ENCODE peak calls at places on chromosomes 12 and 14, in nine cellular contexts. Y is ascending aorta, U is foreskin fibroblast, Z is A549, E is left ventricle myocardium inferior, F is RWPE2, L is fibroblast of mammary gland, V is stomach, H is astrocyte of the cerebellum. P is an unnamed sample.

GRCh38 chr14:75273272-75274044 is 5.2 kb upstream of the FOS start:
- DNase-seq in L (peak), H (no peak), V (no peak), Y (no peak), U (peak), F (no peak), E (no peak), Z (no peak), P (no peak)

GRCh38 chr12:48107252-48107613 is 1.4 kb upstream of the SENP1 start:
- DNase-seq in E (no peak), H (no peak), U (no peak), Z (no peak), Y (no peak), F (no peak), L (no peak), V (no peak), P (no peak)

GRCh38 chr14:91246051-91246852 is 1.7 kb upstream of the GPR68 start:
- DNase-seq in U (no peak), L (no peak), E (no peak), Z (no peak), H (no peak), F (no peak), Y (no peak), V (no peak), P (no peak)

GRCh38 chr14:87944987-87945604 is 47.9 kb downstream of the GALC start:
- DNase-seq in L (peak), Z (no peak), Y (no peak), F (no peak), V (no peak), U (peak), H (peak), E (no peak), P (peak)

GRCh38 chr12:94807951-94808350 is 157.6 kb upstream of the TMCC3 start:
- DNase-seq in U (no peak), Z (no peak), Y (no peak), H (no peak), E (no peak), V (no peak), L (no peak), F (no peak), P (no peak)

GRCh38 chr14:92600318-92601053 is 86.9 kb downstream of the RIN3 start:
- DNase-seq in H (no peak), L (peak), E (no peak), Y (no peak), F (no peak), V (no peak), Z (peak), U (peak), P (peak)

GRCh38 chr12:19440019-19440858 is 947 bp downstream of the AEBP2 start:
- DNase-seq in Z (peak), Y (no peak), V (peak), U (peak), H (no peak), E (peak), L (peak), F (no peak), P (no peak)

GRCh38 chr12:122558721-122559641 is 31.9 kb downstream of the KNTC1 start:
- DNase-seq in E (no peak), U (no peak), F (no peak), L (no peak), Y (no peak), Z (no peak), V (no peak), H (no peak), P (no peak)

GRCh38 chr12:131950182-131950913 is 606 bp downstream of the EP400 start:
- DNase-seq in Y (no peak), H (no peak), L (no peak), U (no peak), V (peak), F (no peak), Z (no peak), E (peak), P (no peak)

GRCh38 chr12:42798811-42799438 is 209.4 kb upstream of the PRICKLE1 start:
- DNase-seq in Y (no peak), F (no peak), U (peak), L (peak), E (no peak), Z (no peak), H (peak), V (no peak), P (no peak)

GRCh38 chr12:118274066-118274465 is 98.6 kb downstream of the TAOK3 start:
- DNase-seq in L (no peak), Z (no peak), U (no peak), V (no peak), Y (no peak), F (no peak), E (no peak), H (no peak), P (no peak)

GRCh38 chr12:25644964-25645363 is 91.9 kb upstream of the LMNTD1 start:
- DNase-seq in Z (no peak), Y (no peak), U (peak), E (no peak), H (no peak), F (no peak), V (no peak), L (peak), P (no peak)

GRCh38 chr12:109879332-109880048 is 851 bp downstream of the GLTP start:
- DNase-seq in H (no peak), E (no peak), Y (no peak), L (peak), F (no peak), U (no peak), Z (no peak), V (no peak), P (no peak)

GRCh38 chr12:51970904-51971646 is 19.6 kb downstream of the ACVR1B start:
- DNase-seq in H (peak), U (no peak), V (no peak), E (no peak), F (no peak), L (peak), Z (peak), Y (no peak), P (no peak)

DNA sequence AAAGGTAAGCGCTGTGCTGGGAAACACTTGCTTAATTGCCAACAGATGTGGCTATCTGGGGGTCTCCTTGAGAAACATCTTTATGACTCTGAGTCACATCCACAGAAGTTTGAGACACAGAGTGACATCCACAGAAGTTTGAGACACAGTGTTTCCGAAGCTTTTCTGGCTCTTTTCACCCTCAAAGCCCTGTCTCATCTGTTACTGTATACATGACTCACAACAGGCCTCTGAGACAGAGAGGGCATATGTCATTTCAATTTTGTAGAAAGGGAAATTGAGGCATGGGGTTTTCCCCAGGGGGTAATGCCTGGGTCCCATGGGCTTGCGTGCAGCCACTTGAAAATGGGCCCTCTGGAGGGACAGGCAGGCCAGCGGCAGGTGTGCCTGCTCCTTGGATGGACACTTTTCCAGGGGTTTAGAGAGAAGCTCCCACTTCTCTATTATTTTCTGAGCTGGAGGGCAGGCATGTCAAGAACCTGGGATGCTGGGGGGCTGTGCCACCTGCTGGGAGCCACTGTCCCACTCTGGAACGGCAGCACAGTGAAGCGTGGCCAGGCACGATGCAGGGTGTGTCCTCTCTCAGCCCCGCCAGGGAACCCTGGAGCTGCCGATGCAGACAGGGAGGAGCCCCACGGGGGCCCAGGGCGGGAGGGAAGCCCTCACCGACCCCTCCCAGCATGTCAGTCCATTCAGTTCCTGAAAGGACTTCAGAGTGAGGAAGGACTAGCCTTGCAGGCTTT is 111.3 kb upstream of the FKBP4 start:
- DNase-seq in V (no peak), F (no peak), E (no peak), Z (no peak), H (no peak), L (peak), Y (no peak), U (no peak), P (no peak)
- TF ChIP-seq CTCF in V (no peak), F (peak), E (no peak), Z (no peak), H (no peak), L (no peak), Y (no peak), U (no peak), P (no peak)

DNA sequence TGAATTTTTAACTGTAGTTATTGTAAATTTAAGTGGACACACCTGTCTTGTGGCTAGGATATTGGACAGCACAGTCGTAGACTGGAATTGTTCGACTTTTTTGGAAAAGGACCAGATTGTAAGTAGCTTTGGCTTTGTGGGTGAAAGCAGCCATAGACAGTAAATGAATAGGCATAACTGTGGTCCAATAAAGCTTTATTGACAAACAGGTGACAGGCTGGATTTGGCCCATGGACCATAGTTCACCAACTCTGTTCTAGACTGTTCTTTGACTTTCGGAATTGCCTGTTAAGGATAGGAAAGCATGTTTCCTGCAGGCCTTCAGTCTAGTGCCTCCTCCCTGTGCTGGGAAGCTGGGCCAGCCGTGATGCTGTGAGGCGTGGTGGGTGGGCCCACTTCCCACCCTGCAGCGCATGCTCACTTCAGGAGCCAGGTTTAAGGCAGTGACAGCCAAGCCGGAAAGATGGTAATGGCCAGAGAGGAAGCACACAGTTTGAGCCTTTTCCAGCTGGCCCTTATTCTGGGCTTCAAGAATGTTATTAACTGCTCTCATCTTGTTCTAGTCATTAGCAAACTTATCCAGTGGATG is 51.8 kb downstream of the PPP2R5C start:
- DNase-seq in V (no peak), F (no peak), Y (no peak), E (peak), H (no peak), Z (no peak), U (no peak), L (peak), P (no peak)
- H3K4me3 ChIP-seq in V (no peak), F (no peak), Y (no peak), E (peak), H (no peak), Z (no peak), U (no peak), L (no peak), P (no peak)

GRCh38 chr12:6072302-6072752 is 52.1 kb downstream of the VWF start:
- DNase-seq in U (peak), Y (no peak), V (no peak), L (peak), Z (no peak), H (no peak), F (no peak), E (no peak), P (no peak)
- TF ChIP-seq CTCF in U (peak), Y (no peak), V (no peak), L (peak), Z (no peak), H (peak), F (peak), E (peak), P (peak)

DNA sequence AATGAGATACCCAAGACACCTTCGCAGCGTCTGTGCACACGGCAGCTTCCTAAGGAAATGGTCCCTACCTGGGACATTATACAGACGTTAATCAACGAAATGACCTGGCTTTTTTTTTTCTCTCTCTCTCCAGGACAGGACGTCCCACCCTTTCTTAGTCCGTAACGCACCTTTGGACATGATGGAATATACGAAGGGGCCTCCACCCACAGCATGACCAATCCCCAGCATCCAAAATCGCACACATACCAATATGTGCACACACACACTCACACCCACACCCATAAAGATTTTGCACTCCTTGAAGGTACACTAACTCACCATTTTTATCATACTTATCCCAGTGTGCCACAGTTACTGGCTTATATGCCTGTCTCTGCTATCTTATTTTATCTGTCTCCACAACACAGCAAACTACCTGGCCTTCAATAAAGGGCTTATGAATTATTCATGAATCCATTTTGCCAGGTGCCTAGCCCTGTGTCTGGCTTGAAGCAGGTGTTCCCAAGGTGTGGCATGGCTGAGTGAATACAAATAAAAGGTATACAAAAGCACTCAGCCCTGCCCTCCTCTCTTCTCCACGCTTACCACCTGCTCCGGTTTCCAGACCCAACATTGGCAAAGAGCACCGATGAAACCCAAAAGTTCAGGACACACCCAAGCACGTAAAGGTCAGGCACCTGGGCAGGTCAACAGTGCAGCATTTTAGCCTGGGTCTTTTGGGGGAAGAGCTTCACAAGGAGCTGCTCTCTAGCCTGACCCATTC is 2.2 kb downstream of the SCNN1A start:
- DNase-seq in F (no peak), E (no peak), Y (no peak), H (no peak), Z (no peak), V (peak), L (no peak), U (no peak), P (no peak)
- H3K4me3 ChIP-seq in F (peak), E (no peak), Y (no peak), H (no peak), Z (no peak), V (peak), L (no peak), U (no peak), P (no peak)

DNA sequence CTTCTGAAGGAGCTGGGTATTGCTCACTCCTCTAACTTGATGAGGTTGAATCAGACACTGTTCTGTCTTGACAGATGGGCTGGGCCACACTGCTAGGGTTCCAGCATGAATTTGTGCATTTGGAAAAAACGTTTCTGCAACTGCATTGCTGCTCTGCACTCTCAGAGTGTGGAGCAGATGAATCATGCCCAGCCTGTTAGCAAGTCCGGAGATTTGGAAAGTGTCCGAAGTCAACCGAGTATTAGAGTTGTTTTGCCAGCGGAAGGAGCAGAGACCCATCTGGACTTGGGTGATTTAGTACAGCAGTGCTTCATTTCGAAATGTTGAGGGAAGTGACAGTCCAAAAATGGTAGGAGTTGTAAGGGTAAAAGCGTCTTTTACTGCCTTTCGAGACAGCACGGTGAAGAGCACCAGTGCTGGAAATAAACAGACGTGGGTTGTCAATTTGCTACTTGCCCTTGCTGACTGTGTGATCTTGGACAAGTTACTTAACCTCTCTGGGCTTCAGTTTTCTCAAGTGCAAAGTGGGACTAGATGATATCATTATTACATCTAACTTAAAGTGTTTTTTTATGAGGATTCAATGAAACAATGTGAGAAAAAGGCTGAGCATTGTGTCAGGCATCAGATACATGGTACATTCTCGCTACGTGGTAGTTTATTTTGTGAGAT is 139.5 kb downstream of the CHST11 start:
- DNase-seq in Z (no peak), Y (no peak), H (peak), L (peak), F (no peak), E (peak), V (no peak), U (peak), P (peak)
- TF ChIP-seq CTCF in Z (no peak), Y (peak), H (no peak), L (no peak), F (no peak), E (no peak), V (no peak), U (no peak), P (no peak)

GRCh38 chr12:99957866-99958466 is 26.8 kb downstream of the ANKS1B start:
- DNase-seq in Z (no peak), L (peak), F (no peak), Y (no peak), V (no peak), H (no peak), E (no peak), U (no peak), P (no peak)

GRCh38 chr12:99954724-99955123 is 30.0 kb downstream of the ANKS1B start:
- DNase-seq in Y (no peak), U (no peak), F (no peak), H (no peak), E (no peak), V (no peak), L (peak), Z (no peak), P (no peak)

GRCh38 chr12:99960312-99960711 is 24.4 kb downstream of the ANKS1B start:
- DNase-seq in L (peak), U (peak), H (no peak), Y (no peak), V (no peak), E (no peak), F (no peak), Z (no peak), P (no peak)

DNA sequence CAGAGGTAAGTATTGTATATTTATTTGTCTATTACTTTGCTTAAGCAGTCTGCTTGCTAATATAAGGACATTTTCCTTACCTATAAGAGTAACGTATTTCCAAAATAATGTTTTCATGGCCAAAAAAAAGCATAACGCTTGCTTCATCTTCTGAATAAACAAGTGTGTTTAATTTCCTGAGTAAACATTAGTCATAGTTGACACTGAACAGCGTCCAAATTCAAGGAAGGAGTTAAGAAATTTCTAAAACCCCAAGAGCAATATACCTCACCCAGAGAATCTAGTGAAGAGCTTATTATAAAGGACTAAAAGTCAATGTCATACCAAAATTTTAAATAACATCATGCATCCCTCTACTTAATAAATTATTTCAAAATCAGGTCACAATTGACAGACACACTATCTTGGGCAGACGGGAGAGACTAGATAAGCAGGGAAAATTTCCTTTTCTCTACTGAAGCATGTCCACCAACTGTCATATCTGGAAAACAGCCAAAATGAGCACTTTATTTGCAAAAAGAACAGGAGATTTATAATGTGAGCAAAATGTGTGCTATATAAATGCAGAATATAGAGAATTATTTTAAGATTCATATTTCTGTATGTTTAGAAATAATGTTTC is 25.1 kb downstream of the ANKS1B start:
- DNase-seq in E (no peak), Z (peak), U (peak), F (no peak), V (no peak), H (peak), Y (no peak), L (peak), P (peak)
- H3K4me3 ChIP-seq in E (no peak), Z (no peak), U (no peak), F (no peak), V (no peak), H (no peak), Y (no peak), L (no peak), P (no peak)

GRCh38 chr12:11981174-11981733 is 89.5 kb upstream of the BCL2L14 start:
- DNase-seq in H (no peak), L (peak), F (no peak), V (no peak), U (no peak), E (no peak), Y (no peak), Z (no peak), P (no peak)
- TF ChIP-seq CTCF in H (peak), L (no peak), F (no peak), V (no peak), U (no peak), E (no peak), Y (no peak), Z (no peak), P (no peak)

GRCh38 chr12:57560516-57560915 is 10.7 kb downstream of the KIF5A start:
- DNase-seq in Z (no peak), U (no peak), V (no peak), L (no peak), F (no peak), E (no peak), H (no peak), Y (no peak), P (no peak)
- H3K4me3 ChIP-seq in Z (no peak), U (no peak), V (no peak), L (no peak), F (no peak), E (no peak), H (no peak), Y (no peak), P (no peak)

GRCh38 chr14:63656194-63656593 is 14.5 kb upstream of the WDR89 start:
- DNase-seq in V (no peak), H (no peak), L (no peak), F (no peak), U (no peak), Z (no peak), E (no peak), Y (no peak), P (no peak)
- TF ChIP-seq CTCF in V (no peak), H (no peak), L (no peak), F (no peak), U (no peak), Z (no peak), E (no peak), Y (no peak), P (no peak)

DNA sequence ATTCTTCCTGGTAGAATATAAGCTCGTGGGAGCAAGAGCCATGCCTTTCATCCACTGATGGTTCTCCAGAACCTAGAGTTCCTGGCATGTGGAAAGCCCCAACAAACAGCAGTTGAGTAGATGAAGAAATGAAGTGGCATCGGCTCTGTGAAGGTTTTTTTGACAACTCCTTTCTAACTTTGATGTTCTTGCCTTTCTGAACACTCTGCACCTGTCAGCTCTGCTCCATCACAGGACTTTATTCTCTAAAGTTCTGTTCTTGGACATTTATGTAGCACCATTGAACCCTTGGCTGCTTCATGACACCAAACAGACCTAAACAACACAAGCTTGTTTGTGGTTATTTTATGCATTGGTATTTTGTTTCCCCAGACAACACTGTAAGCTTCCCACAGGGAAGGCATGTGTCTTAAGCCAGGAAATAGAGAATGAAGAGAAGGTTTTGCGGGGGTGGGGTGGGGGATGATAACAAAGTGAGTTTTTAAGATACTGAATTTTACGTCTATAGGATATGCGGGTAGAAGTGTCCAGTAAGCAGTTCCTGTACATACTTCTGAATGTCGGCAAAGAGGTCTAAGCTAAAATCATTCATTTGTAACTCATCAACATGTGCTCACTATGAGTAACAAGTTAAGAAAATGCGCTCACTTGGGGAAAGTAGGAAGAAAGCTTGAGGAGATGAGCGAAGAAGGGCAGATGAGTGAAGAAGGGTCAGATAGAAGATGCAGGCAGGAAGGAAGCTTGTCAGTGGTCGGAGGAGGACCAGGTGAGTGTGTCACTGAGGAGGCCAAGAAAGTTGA is 146.0 kb upstream of the PLEKHG7 start:
- DNase-seq in H (no peak), L (no peak), V (no peak), Y (no peak), E (no peak), U (no peak), F (no peak), Z (no peak), P (no peak)
- H3K4me3 ChIP-seq in H (no peak), L (no peak), V (no peak), Y (no peak), E (no peak), U (no peak), F (no peak), Z (no peak), P (no peak)